ENCODE peak calls at places on chromosomes 5 and 9, in ten cellular contexts. V is stimulated activated CD4-positive, alpha-beta T cell treated with anti-CD3 and anti-CD28 coated beads, Interleukin-4, amount 100 ng/mL, for 24 hours; T is NCI-H524; F is stimulated activated CD8-positive, alpha-beta memory T cell treated with anti-CD3 and anti-CD28 coated beads, Interleukin-15, amount 100 ng/mL, for 1 hour; A is endothelial cell; I is GM04503; G is mesendoderm; D is activated CD4-positive, CD25-positive, alpha-beta regulatory T cell; P is HTR-8/SVneo; Q is amygdala. L is an unnamed sample.

GRCh38 chr9:108776920-108777650 is 78.7 kb downstream of the ACTL7B start:
- DNase-seq in V (no peak), T (no peak), F (no peak), A (no peak), I (no peak), G (peak; percentile 28), D (no peak), P (peak; percentile 15), Q (no peak), L (no peak)

GRCh38 chr5:159912033-159912800 is 4.1 kb upstream of the ADRA1B start:
- DNase-seq in V (no peak), T (no peak), F (no peak), A (no peak), I (no peak), G (peak; percentile 61), D (no peak), P (no peak), Q (no peak), L (peak; percentile 23)

GRCh38 chr9:132166599-132166998 is 4.7 kb downstream of the NTNG2 start:
- DNase-seq in V (peak; percentile 24), T (no peak), F (no peak), A (no peak), I (no peak), G (peak; percentile 77), D (no peak), P (no peak), Q (no peak), L (peak; percentile 32)

GRCh38 chr5:120314201-120314600 is 149.9 kb upstream of the PRR16 start:
- DNase-seq in V (no peak), T (no peak), F (no peak), A (no peak), I (no peak), G (no peak), D (no peak), P (no peak), Q (no peak), L (no peak)

GRCh38 chr9:126604059-126604685 is 9.6 kb upstream of the LMX1B start:
- DNase-seq in V (no peak), T (no peak), F (no peak), A (no peak), I (no peak), G (no peak), D (no peak), P (no peak), Q (no peak), L (no peak)

GRCh38 chr9:6234014-6234413 is 18.4 kb downstream of the IL33 start:
- DNase-seq in V (no peak), T (no peak), F (no peak), A (no peak), I (no peak), G (no peak), D (no peak), P (no peak), Q (no peak), L (no peak)

GRCh38 chr5:432201-432927 is 10.6 kb upstream of the EXOC3 start:
- DNase-seq in V (no peak), T (no peak), F (no peak), A (no peak), I (no peak), G (no peak), D (no peak), P (no peak), Q (no peak), L (no peak)

GRCh38 chr9:38362912-38363588 is 29.5 kb upstream of the ALDH1B1 start:
- DNase-seq in V (no peak), T (peak; percentile 38), F (no peak), A (peak; percentile 26), I (peak; percentile 55), G (peak; percentile 63), D (no peak), P (peak; percentile 45), Q (peak; percentile 31), L (peak; percentile 76)

GRCh38 chr9:34417734-34418133 is 40.6 kb downstream of the FAM219A start:
- DNase-seq in V (no peak), T (no peak), F (no peak), A (no peak), I (no peak), G (no peak), D (no peak), P (no peak), Q (no peak), L (no peak)

GRCh38 chr5:149907828-149908227 is 36.8 kb downstream of the PDE6A start:
- DNase-seq in V (no peak), T (no peak), F (no peak), A (no peak), I (no peak), G (no peak), D (no peak), P (no peak), Q (no peak), L (no peak)

GRCh38 chr9:87152206-87152605 is 204.9 kb upstream of the GAS1 start:
- DNase-seq in V (no peak), T (no peak), F (no peak), A (no peak), I (no peak), G (no peak), D (no peak), P (no peak), Q (no peak), L (no peak)

GRCh38 chr5:7926296-7926695 is 57.3 kb downstream of the MTRR start:
- DNase-seq in V (no peak), T (no peak), F (no peak), A (no peak), I (peak; percentile 94), G (peak; percentile 4), D (no peak), P (no peak), Q (no peak), L (peak; percentile 9)

GRCh38 chr5:56814361-56814962 is 887 bp upstream of the MAP3K1 start:
- DNase-seq in V (peak; percentile 33), T (peak; percentile 9), F (no peak), A (peak; percentile 27), I (no peak), G (peak; percentile 83), D (peak; percentile 18), P (no peak), Q (peak; percentile 28), L (peak; percentile 28)

GRCh38 chr9:20532584-20532983 is 89.7 kb downstream of the MLLT3 start:
- DNase-seq in V (no peak), T (no peak), F (no peak), A (no peak), I (no peak), G (no peak), D (no peak), P (no peak), Q (no peak), L (no peak)

GRCh38 chr9:134396258-134396742 is 70.0 kb downstream of the RXRA start:
- DNase-seq in V (peak; percentile 35), T (no peak), F (no peak), A (no peak), I (no peak), G (no peak), D (peak; percentile 23), P (no peak), Q (no peak), L (no peak)

GRCh38 chr5:59293700-59294099 is 599.8 kb downstream of the PDE4D start:
- DNase-seq in V (no peak), T (no peak), F (no peak), A (no peak), I (no peak), G (no peak), D (no peak), P (no peak), Q (no peak), L (no peak)

GRCh38 chr5:169272731-169273401 is 28.1 kb downstream of the SLIT3 start:
- DNase-seq in V (no peak), T (no peak), F (no peak), A (no peak), I (no peak), G (no peak), D (no peak), P (no peak), Q (no peak), L (no peak)

GRCh38 chr9:133506653-133507038 is 18.1 kb downstream of the MYMK start:
- DNase-seq in V (no peak), T (no peak), F (no peak), A (no peak), I (peak; percentile 86), G (no peak), D (no peak), P (peak; percentile 48), Q (no peak), L (no peak)

GRCh38 chr5:119356384-119357188 is 767 bp downstream of the TNFAIP8 start:
- DNase-seq in V (no peak), T (no peak), F (no peak), A (no peak), I (no peak), G (no peak), D (no peak), P (peak; percentile 12), Q (no peak), L (no peak)

GRCh38 chr9:96027271-96028131 is 152.0 kb downstream of the ERCC6L2 start:
- DNase-seq in V (no peak), T (no peak), F (no peak), A (peak; percentile 38), I (no peak), G (peak; percentile 48), D (no peak), P (no peak), Q (no peak), L (peak; percentile 41)

GRCh38 chr5:1209552-1209852 is 8.1 kb downstream of the SLC6A19 start:
- DNase-seq in V (no peak), T (no peak), F (no peak), A (no peak), I (no peak), G (no peak), D (no peak), P (no peak), Q (no peak), L (no peak)

GRCh38 chr5:75152861-75153260 is 83.8 kb downstream of the ANKRD31 start:
- DNase-seq in V (no peak), T (no peak), F (no peak), A (no peak), I (no peak), G (no peak), D (no peak), P (no peak), Q (no peak), L (peak; percentile 10)

GRCh38 chr5:77867914-77868313 is 91.8 kb upstream of the TBCA start:
- DNase-seq in V (no peak), T (no peak), F (no peak), A (no peak), I (no peak), G (no peak), D (no peak), P (no peak), Q (peak; percentile 47), L (no peak)

GRCh38 chr9:5205071-5205470 is 19.6 kb upstream of the INSL6 start:
- DNase-seq in V (no peak), T (no peak), F (no peak), A (no peak), I (no peak), G (no peak), D (no peak), P (no peak), Q (no peak), L (no peak)

GRCh38 chr9:126528111-126528510 is 85.6 kb upstream of the LMX1B start:
- DNase-seq in V (no peak), T (no peak), F (no peak), A (no peak), I (no peak), G (peak; percentile 80), D (no peak), P (no peak), Q (no peak), L (no peak)

GRCh38 chr9:127561491-127562270 is 50.4 kb upstream of the STXBP1 start:
- DNase-seq in V (no peak), T (no peak), F (no peak), A (no peak), I (peak; percentile 93), G (peak; percentile 96), D (no peak), P (peak; percentile 92), Q (no peak), L (peak; percentile 90)

GRCh38 chr5:177491429-177491945 is 5.9 kb downstream of the PDLIM7 start:
- DNase-seq in V (no peak), T (no peak), F (no peak), A (peak; percentile 97), I (no peak), G (peak; percentile 91), D (no peak), P (no peak), Q (no peak), L (peak; percentile 65)

GRCh38 chr9:88387733-88388202 is 476 bp upstream of the SPIN1 start:
- DNase-seq in V (peak; percentile 17), T (no peak), F (no peak), A (peak; percentile 32), I (no peak), G (peak; percentile 81), D (peak; percentile 22), P (peak; percentile 32), Q (peak; percentile 65), L (peak; percentile 72)

L was measured in hepatocyte.